ENCODE peak calls at places on chromosomes 12 and 14, in four cellular contexts. P is RWPE1, A is DMS 273 treated with DMSO at 0.1 percent for 48 hours, V is cardiac fibroblast. U is an unnamed sample.

GRCh38 chr12:130559806-130560205 is 156.3 kb downstream of the RIMBP2 start:
- DNase-seq in P (no peak), A (no peak), V (no peak), U (no peak)

GRCh38 chr12:77047341-77048202 is 17.8 kb downstream of the E2F7 start:
- DNase-seq in P (no peak), A (peak), V (peak), U (no peak)

GRCh38 chr12:27984275-27984674 is 11.7 kb upstream of the PTHLH start:
- DNase-seq in P (peak), A (no peak), V (peak), U (no peak)

GRCh38 chr12:84701041-84701440 is 211.6 kb downstream of the SLC6A15 start:
- DNase-seq in P (no peak), A (no peak), V (no peak), U (no peak)

GRCh38 chr14:82879949-82880535 is 1346.4 kb upstream of the SEL1L start:
- DNase-seq in P (no peak), A (no peak), V (no peak), U (no peak)

GRCh38 chr12:31230004-31230403 is 95.9 kb downstream of the SINHCAF start:
- DNase-seq in P (no peak), A (no peak), V (no peak), U (no peak)

GRCh38 chr12:131734336-131735152 is 23.7 kb downstream of the SFSWAP start:
- DNase-seq in P (no peak), A (no peak), V (no peak), U (no peak)

GRCh38 chr12:12357697-12358476 is 1.0 kb downstream of the BORCS5 start:
- DNase-seq in P (no peak), A (peak), V (peak), U (no peak)

GRCh38 chr14:97602438-97603117 is 805.4 kb downstream of the VRK1 start:
- DNase-seq in P (no peak), A (no peak), V (no peak), U (peak)